ENCODE peak calls at places on chromosomes 16 and 17, in six cellular contexts. One of them, this sample, is unnamed. For H3K36me3 and H3K4me1, the result is how much of the 10 kb centered on the place peaks cover.

GRCh38 chr17:45235071-45236001 is 13.7 kb downstream of the FMNL1 start:
- DNase-seq in IMR-90: peak
- DNase-seq in left lung: no peak
- DNase-seq in ovary: peak
- DNase-seq in left ventricle myocardium inferior: peak
- DNase-seq in HCT116: peak
- DNase-seq in this sample: peak

GRCh38 chr16:85652431-85653221 is 36.1 kb downstream of the GINS2 start:
- DNase-seq in left ventricle myocardium inferior: peak
- DNase-seq in left lung: no peak
- DNase-seq in HCT116: no peak
- DNase-seq in ovary: peak
- DNase-seq in IMR-90: peak
- DNase-seq in this sample: peak

GRCh38 chr16:75402821-75403475 is 30.4 kb downstream of the CFDP1 start:
- DNase-seq in left lung: no peak
- DNase-seq in ovary: no peak
- DNase-seq in HCT116: peak
- DNase-seq in left ventricle myocardium inferior: no peak
- DNase-seq in IMR-90: peak
- DNase-seq in this sample: no peak

GRCh38 chr17:77437017-77437416 is 296.2 kb downstream of the SEC14L1 start:
- DNase-seq in IMR-90: peak
- DNase-seq in ovary: no peak
- DNase-seq in left ventricle myocardium inferior: peak
- DNase-seq in HCT116: no peak
- DNase-seq in left lung: no peak
- DNase-seq in this sample: no peak

GRCh38 chr17:81391964-81392908 is 3.0 kb upstream of the BAHCC1 start:
- DNase-seq in IMR-90: peak
- DNase-seq in left lung: no peak
- DNase-seq in HCT116: no peak
- DNase-seq in ovary: peak
- DNase-seq in left ventricle myocardium inferior: peak
- DNase-seq in this sample: peak

GRCh38 chr17:78832541-78832810 is 8.1 kb downstream of the USP36 start:
- DNase-seq in left ventricle myocardium inferior: no peak
- DNase-seq in HCT116: no peak
- DNase-seq in ovary: no peak
- DNase-seq in left lung: no peak
- DNase-seq in IMR-90: no peak
- DNase-seq in this sample: no peak

GRCh38 chr17:67052720-67053437 is 8.5 kb downstream of the CACNG1 start:
- DNase-seq in left lung: no peak
- DNase-seq in left ventricle myocardium inferior: no peak
- DNase-seq in IMR-90: no peak
- DNase-seq in HCT116: no peak
- DNase-seq in ovary: no peak
- DNase-seq in this sample: no peak

GRCh38 chr17:7336240-7337175 is at the start of gene ACAP1:
- DNase-seq in HCT116: no peak
- DNase-seq in IMR-90: no peak
- DNase-seq in ovary: peak
- DNase-seq in left lung: peak
- DNase-seq in left ventricle myocardium inferior: no peak
- DNase-seq in this sample: no peak

GRCh38 chr16:4785758-4786433 is 2.2 kb downstream of the SEPTIN12 start:
- DNase-seq in HCT116: no peak
- DNase-seq in IMR-90: no peak
- DNase-seq in ovary: no peak
- DNase-seq in left ventricle myocardium inferior: no peak
- DNase-seq in left lung: no peak
- DNase-seq in this sample: no peak

GRCh38 chr17:50799582-50799981 is 32.3 kb upstream of the ANKRD40CL start:
- DNase-seq in IMR-90: no peak
- DNase-seq in HCT116: no peak
- DNase-seq in left ventricle myocardium inferior: no peak
- DNase-seq in ovary: no peak
- DNase-seq in left lung: no peak
- DNase-seq in this sample: no peak

GRCh38 chr17:18043491-18043890 is 4.3 kb downstream of the GID4 start:
- DNase-seq in ovary: no peak
- DNase-seq in left lung: no peak
- DNase-seq in IMR-90: peak
- DNase-seq in HCT116: peak
- DNase-seq in left ventricle myocardium inferior: no peak
- DNase-seq in this sample: no peak

GRCh38 chr17:48077555-48077954 is 23.7 kb downstream of the CBX1 start:
- DNase-seq in left ventricle myocardium inferior: no peak
- DNase-seq in left lung: no peak
- DNase-seq in HCT116: no peak
- DNase-seq in ovary: no peak
- DNase-seq in IMR-90: no peak
- DNase-seq in this sample: no peak

GRCh38 chr16:7513429-7513828 is 180.8 kb downstream of the RBFOX1 start:
- DNase-seq in IMR-90: no peak
- DNase-seq in left ventricle myocardium inferior: no peak
- DNase-seq in left lung: no peak
- DNase-seq in HCT116: no peak
- DNase-seq in ovary: no peak
- DNase-seq in this sample: peak

GRCh38 chr17:82965371-82965770 is 114.0 kb upstream of the METRNL start:
- DNase-seq in left ventricle myocardium inferior: no peak
- DNase-seq in HCT116: no peak
- DNase-seq in IMR-90: no peak
- DNase-seq in ovary: peak
- DNase-seq in left lung: peak
- DNase-seq in this sample: peak

GRCh38 chr17:48819466-48819865 is 2.4 kb upstream of the TTLL6 start:
- DNase-seq in HCT116: no peak
- DNase-seq in ovary: no peak
- DNase-seq in left lung: no peak
- DNase-seq in left ventricle myocardium inferior: no peak
- DNase-seq in IMR-90: no peak
- DNase-seq in this sample: no peak

GRCh38 chr17:55693244-55694216 is 29.1 kb downstream of the TMEM100 start:
- DNase-seq in ovary: peak
- DNase-seq in left lung: no peak
- DNase-seq in left ventricle myocardium inferior: peak
- DNase-seq in HCT116: no peak
- DNase-seq in IMR-90: peak
- DNase-seq in this sample: no peak

GRCh38 chr16:28193530-28194423 is 18.0 kb downstream of the XPO6 start:
- DNase-seq in IMR-90: peak
- DNase-seq in left lung: no peak
- DNase-seq in ovary: no peak
- DNase-seq in HCT116: no peak
- DNase-seq in left ventricle myocardium inferior: no peak
- DNase-seq in this sample: no peak

GRCh38 chr17:57585341-57586098 is 159.6 kb downstream of the CCDC182 start:
- DNase-seq in left lung: no peak
- DNase-seq in IMR-90: no peak
- DNase-seq in left ventricle myocardium inferior: no peak
- DNase-seq in HCT116: no peak
- DNase-seq in ovary: no peak
- DNase-seq in this sample: peak

GRCh38 chr16:11743308-11744074 is 834 bp upstream of the TXNDC11 start:
- DNase-seq in left lung: peak
- DNase-seq in HCT116: peak
- DNase-seq in left ventricle myocardium inferior: no peak
- DNase-seq in ovary: peak
- DNase-seq in IMR-90: peak
- DNase-seq in this sample: peak

GRCh38 chr17:57838857-57839570 is 10.8 kb downstream of the MRPS23 start:
- DNase-seq in ovary: no peak
- DNase-seq in IMR-90: no peak
- DNase-seq in left ventricle myocardium inferior: no peak
- DNase-seq in left lung: no peak
- DNase-seq in HCT116: no peak
- DNase-seq in this sample: no peak

GRCh38 chr17:47776330-47777197 is 43.5 kb downstream of the TBX21 start:
- DNase-seq in ovary: no peak
- DNase-seq in left ventricle myocardium inferior: no peak
- DNase-seq in left lung: no peak
- DNase-seq in HCT116: peak
- DNase-seq in IMR-90: peak
- DNase-seq in this sample: no peak

GRCh38 chr17:49874911-49875310 is 27.0 kb upstream of the TAC4 start:
- DNase-seq in HCT116: no peak
- DNase-seq in left ventricle myocardium inferior: no peak
- DNase-seq in ovary: no peak
- DNase-seq in left lung: no peak
- DNase-seq in IMR-90: no peak
- DNase-seq in this sample: no peak

GRCh38 chr17:17859909-17860760 is 23.3 kb upstream of the SREBF1 start:
- DNase-seq in left ventricle myocardium inferior: peak
- DNase-seq in left lung: peak
- DNase-seq in ovary: peak
- DNase-seq in HCT116: no peak
- DNase-seq in IMR-90: peak
- DNase-seq in this sample: peak

GRCh38 chr17:5425826-5426225 is 5.8 kb downstream of the RPAIN start:
- DNase-seq in left ventricle myocardium inferior: no peak
- DNase-seq in ovary: no peak
- DNase-seq in IMR-90: no peak
- DNase-seq in left lung: no peak
- DNase-seq in HCT116: no peak
- DNase-seq in this sample: no peak

GRCh38 chr17:75785016-75785769 is 587 bp downstream of the UNK start:
- DNase-seq in HCT116: peak
- DNase-seq in left lung: peak
- DNase-seq in left ventricle myocardium inferior: peak
- DNase-seq in ovary: peak
- DNase-seq in IMR-90: peak
- DNase-seq in this sample: peak

GRCh38 chr16:57725976-57726375 is 9.6 kb upstream of the KATNB1 start:
- DNase-seq in IMR-90: no peak
- DNase-seq in HCT116: no peak
- DNase-seq in ovary: no peak
- DNase-seq in left lung: no peak
- DNase-seq in left ventricle myocardium inferior: no peak
- DNase-seq in this sample: no peak

GRCh38 chr16:57728336-57729181 is 7.0 kb upstream of the KATNB1 start:
- DNase-seq in HCT116: no peak
- DNase-seq in left ventricle myocardium inferior: no peak
- DNase-seq in left lung: no peak
- DNase-seq in IMR-90: no peak
- DNase-seq in ovary: no peak
- DNase-seq in this sample: no peak

GRCh38 chr16:57729182-57729484 is 6.4 kb upstream of the KATNB1 start:
- DNase-seq in left lung: no peak
- DNase-seq in HCT116: no peak
- DNase-seq in left ventricle myocardium inferior: no peak
- DNase-seq in ovary: no peak
- DNase-seq in IMR-90: no peak
- DNase-seq in this sample: no peak

GRCh38 chr16:57726433-57726947 is 9.1 kb upstream of the KATNB1 start:
- DNase-seq in IMR-90: no peak
- DNase-seq in HCT116: no peak
- DNase-seq in left lung: no peak
- DNase-seq in ovary: no peak
- DNase-seq in left ventricle myocardium inferior: no peak
- DNase-seq in this sample: no peak

DNA sequence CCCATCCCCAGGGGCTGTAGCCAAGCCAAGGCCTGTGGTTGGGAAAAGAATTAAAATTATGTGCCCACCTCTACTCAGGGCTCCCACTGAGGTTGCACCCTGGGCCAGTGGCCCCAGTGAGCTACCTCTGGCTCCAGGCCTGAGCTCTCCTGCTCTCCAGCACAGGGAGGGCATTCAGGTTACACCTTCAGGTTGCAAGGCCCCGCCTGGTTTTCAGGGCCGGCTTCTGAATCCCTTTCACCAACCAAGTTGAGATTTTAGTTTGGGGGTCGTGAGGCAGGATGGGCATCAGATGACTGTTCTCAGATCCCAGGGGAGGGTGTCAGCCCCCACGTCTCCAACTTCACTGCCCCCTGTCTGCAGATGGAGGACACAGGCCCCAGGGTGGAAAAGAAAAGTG is 8.0 kb upstream of the KATNB1 start:
- DNase-seq in left lung: no peak
- DNase-seq in IMR-90: no peak
- DNase-seq in ovary: no peak
- DNase-seq in HCT116: no peak
- DNase-seq in left ventricle myocardium inferior: no peak
- DNase-seq in this sample: no peak
- TF ChIP-seq CTCF in left lung: no peak
- TF ChIP-seq CTCF in IMR-90: no peak
- TF ChIP-seq CTCF in ovary: no peak
- TF ChIP-seq CTCF in HCT116: no peak
- TF ChIP-seq CTCF in left ventricle myocardium inferior: no peak
- TF ChIP-seq CTCF in this sample: no peak

GRCh38 chr17:12666718-12667117 is 1.0 kb downstream of the MYOCD start:
- DNase-seq in left lung: no peak
- DNase-seq in HCT116: no peak
- DNase-seq in left ventricle myocardium inferior: no peak
- DNase-seq in ovary: no peak
- DNase-seq in IMR-90: no peak
- DNase-seq in this sample: no peak

GRCh38 chr17:12664894-12665262 is 812 bp upstream of the MYOCD start:
- DNase-seq in HCT116: no peak
- DNase-seq in left lung: no peak
- DNase-seq in ovary: no peak
- DNase-seq in IMR-90: no peak
- DNase-seq in left ventricle myocardium inferior: no peak
- DNase-seq in this sample: no peak

GRCh38 chr17:12664252-12664651 is 1.4 kb upstream of the MYOCD start:
- DNase-seq in left ventricle myocardium inferior: no peak
- DNase-seq in HCT116: no peak
- DNase-seq in left lung: no peak
- DNase-seq in ovary: no peak
- DNase-seq in IMR-90: no peak
- DNase-seq in this sample: no peak

GRCh38 chr17:12665263-12666210 is at the start of gene MYOCD:
- DNase-seq in HCT116: no peak
- DNase-seq in left lung: no peak
- DNase-seq in ovary: peak
- DNase-seq in IMR-90: peak
- DNase-seq in left ventricle myocardium inferior: peak
- DNase-seq in this sample: peak

GRCh38 chr17:12667299-12667958 is 1.7 kb downstream of the MYOCD start:
- DNase-seq in left ventricle myocardium inferior: no peak
- DNase-seq in HCT116: peak
- DNase-seq in IMR-90: peak
- DNase-seq in left lung: no peak
- DNase-seq in ovary: peak
- DNase-seq in this sample: peak
- H3K36me3 ChIP-seq in left ventricle myocardium inferior: under half
- H3K36me3 ChIP-seq in HCT116: under half
- H3K36me3 ChIP-seq in IMR-90: under half
- H3K36me3 ChIP-seq in left lung: under half
- H3K36me3 ChIP-seq in ovary: under half
- H3K36me3 ChIP-seq in this sample: under half

GRCh38 chr16:69483611-69484010 is 59.2 kb downstream of the CYB5B start:
- DNase-seq in left lung: no peak
- DNase-seq in HCT116: no peak
- DNase-seq in left ventricle myocardium inferior: no peak
- DNase-seq in IMR-90: no peak
- DNase-seq in ovary: no peak
- DNase-seq in this sample: no peak
- H3K4me1 ChIP-seq in left lung: under half
- H3K4me1 ChIP-seq in HCT116: half or more
- H3K4me1 ChIP-seq in left ventricle myocardium inferior: under half
- H3K4me1 ChIP-seq in IMR-90: under half
- H3K4me1 ChIP-seq in ovary: under half
- H3K4me1 ChIP-seq in this sample: under half

GRCh38 chr17:40445769-40446468 is 2.7 kb downstream of the IGFBP4 start:
- DNase-seq in left ventricle myocardium inferior: no peak
- DNase-seq in HCT116: no peak
- DNase-seq in IMR-90: peak
- DNase-seq in left lung: no peak
- DNase-seq in ovary: no peak
- DNase-seq in this sample: no peak
- TF ChIP-seq CTCF in left ventricle myocardium inferior: no peak
- TF ChIP-seq CTCF in HCT116: no peak
- TF ChIP-seq CTCF in IMR-90: peak
- TF ChIP-seq CTCF in left lung: no peak
- TF ChIP-seq CTCF in ovary: peak
- TF ChIP-seq CTCF in this sample: no peak